ENCODE peak calls at places on chromosomes 4 and X, in ten cellular contexts. M, J, S, T, D, A, H, I, Q and B are unnamed samples.

GRCh38 chr4:19329077-19329476 is 922.6 kb upstream of the SLIT2 start:
- DNase-seq in M (no peak), J (no peak), S (no peak), T (no peak), D (no peak), A (no peak), H (no peak), I (no peak), Q (no peak), B (no peak)

GRCh38 chrX:68989456-68989855 is 160.6 kb downstream of the EFNB1 start:
- DNase-seq in M (no peak), J (no peak), S (no peak), T (no peak), D (no peak), A (no peak), H (no peak), I (no peak), Q (no peak), B (no peak)

GRCh38 chr4:183541081-183542045 is 36.5 kb downstream of the ING2 start:
- DNase-seq in M (no peak), J (peak), S (peak), T (no peak), D (no peak), A (no peak), H (peak), I (no peak), Q (no peak), B (no peak)

GRCh38 chrX:38374431-38374830 is 22.0 kb downstream of the OTC start:
- DNase-seq in M (no peak), J (no peak), S (no peak), T (no peak), D (no peak), A (no peak), H (no peak), I (no peak), Q (no peak), B (no peak)

GRCh38 chrX:131752493-131753198 is 208.8 kb downstream of the OR13H1 start:
- DNase-seq in M (no peak), J (peak), S (no peak), T (no peak), D (no peak), A (no peak), H (peak), I (no peak), Q (no peak), B (peak)

GRCh38 chrX:65451663-65452062 is 82.9 kb downstream of the LAS1L start:
- DNase-seq in M (peak), J (peak), S (peak), T (no peak), D (peak), A (no peak), H (no peak), I (no peak), Q (no peak), B (peak)

GRCh38 chr4:4984186-4984585 is 35.1 kb downstream of the CYTL1 start:
- DNase-seq in M (no peak), J (no peak), S (no peak), T (no peak), D (no peak), A (no peak), H (no peak), I (no peak), Q (no peak), B (peak)

GRCh38 chr4:64250488-64250887 is 158.8 kb downstream of the TECRL start:
- DNase-seq in M (no peak), J (no peak), S (no peak), T (no peak), D (no peak), A (no peak), H (no peak), I (no peak), Q (no peak), B (no peak)

GRCh38 chr4:18390655-18391369 is 369.3 kb upstream of the LCORL start:
- DNase-seq in M (no peak), J (no peak), S (no peak), T (no peak), D (no peak), A (no peak), H (no peak), I (no peak), Q (no peak), B (peak)

GRCh38 chr4:177737387-177737965 is 295.2 kb upstream of the AGA start:
- DNase-seq in M (no peak), J (peak), S (no peak), T (no peak), D (no peak), A (no peak), H (no peak), I (no peak), Q (no peak), B (no peak)

GRCh38 chrX:134999469-134999868 is 8.7 kb downstream of the SMIM10 start:
- DNase-seq in M (no peak), J (peak), S (peak), T (peak), D (peak), A (no peak), H (no peak), I (no peak), Q (no peak), B (peak)

GRCh38 chr4:113646456-113646809 is 115.1 kb downstream of the CAMK2D start:
- DNase-seq in M (no peak), J (peak), S (no peak), T (no peak), D (no peak), A (no peak), H (no peak), I (no peak), Q (no peak), B (no peak)

GRCh38 chr4:32161382-32161781 is 1441.2 kb downstream of the PCDH7 start:
- DNase-seq in M (no peak), J (peak), S (no peak), T (no peak), D (no peak), A (no peak), H (no peak), I (no peak), Q (no peak), B (no peak)

GRCh38 chr4:31995943-31996901 is 1276.1 kb downstream of the PCDH7 start:
- DNase-seq in M (no peak), J (no peak), S (no peak), T (no peak), D (no peak), A (no peak), H (no peak), I (no peak), Q (no peak), B (no peak)